ENCODE peak calls at places on chromosomes 7 and 10, in four cellular contexts. One of them, this sample, is unnamed. For H3K4me1, the result is how much of the 10 kb centered on the place peaks cover.

GRCh38 chr10:73110345-73110849 is at the start of gene NUDT13:
- DNase-seq in sigmoid colon: peak
- DNase-seq in prostate gland: peak
- DNase-seq in HCT116: peak
- DNase-seq in this sample: peak

GRCh38 chr10:22335204-22335956 is 9.9 kb upstream of the SPAG6 start:
- DNase-seq in prostate gland: no peak
- DNase-seq in HCT116: no peak
- DNase-seq in sigmoid colon: peak
- DNase-seq in this sample: peak

GRCh38 chr10:48463318-48464003 is 141.4 kb downstream of the ARHGAP22 start:
- DNase-seq in sigmoid colon: no peak
- DNase-seq in prostate gland: no peak
- DNase-seq in HCT116: no peak
- DNase-seq in this sample: peak

GRCh38 chr7:100489824-100490223 is 6.1 kb downstream of the NYAP1 start:
- DNase-seq in HCT116: no peak
- DNase-seq in prostate gland: no peak
- DNase-seq in sigmoid colon: no peak
- DNase-seq in this sample: peak

GRCh38 chr7:130918129-130919052 is 184.4 kb upstream of the KLF14 start:
- DNase-seq in sigmoid colon: no peak
- DNase-seq in prostate gland: no peak
- DNase-seq in HCT116: no peak
- DNase-seq in this sample: no peak

GRCh38 chr10:46557319-46558140 is 1.1 kb upstream of the GPRIN2 start:
- DNase-seq in HCT116: no peak
- DNase-seq in prostate gland: peak
- DNase-seq in sigmoid colon: peak
- DNase-seq in this sample: peak

GRCh38 chr7:8109196-8110022 is 140.8 kb downstream of the GLCCI1 start:
- DNase-seq in sigmoid colon: no peak
- DNase-seq in HCT116: no peak
- DNase-seq in prostate gland: no peak
- DNase-seq in this sample: no peak

GRCh38 chr10:11610855-11611247 is 599 bp downstream of the USP6NL start:
- DNase-seq in prostate gland: peak
- DNase-seq in sigmoid colon: peak
- DNase-seq in HCT116: no peak
- DNase-seq in this sample: no peak

GRCh38 chr7:14228341-14228740 is 238.9 kb upstream of the ETV1 start:
- DNase-seq in HCT116: no peak
- DNase-seq in sigmoid colon: no peak
- DNase-seq in prostate gland: no peak
- DNase-seq in this sample: no peak

GRCh38 chr7:7266257-7266656 is 83.9 kb downstream of the C1GALT1 start:
- DNase-seq in sigmoid colon: no peak
- DNase-seq in prostate gland: no peak
- DNase-seq in HCT116: no peak
- DNase-seq in this sample: no peak

GRCh38 chr7:83738436-83738835 is 89.5 kb upstream of the SEMA3E start:
- DNase-seq in sigmoid colon: no peak
- DNase-seq in prostate gland: no peak
- DNase-seq in HCT116: no peak
- DNase-seq in this sample: no peak

GRCh38 chr10:132363921-132364593 is 32.1 kb downstream of the LRRC27 start:
- DNase-seq in prostate gland: no peak
- DNase-seq in HCT116: no peak
- DNase-seq in sigmoid colon: peak
- DNase-seq in this sample: no peak

GRCh38 chr7:44184221-44184873 is 4.9 kb downstream of the GCK start:
- DNase-seq in sigmoid colon: no peak
- DNase-seq in HCT116: peak
- DNase-seq in prostate gland: no peak
- DNase-seq in this sample: no peak

GRCh38 chr10:117980216-117980615 is 66.5 kb downstream of the RAB11FIP2 start:
- DNase-seq in HCT116: no peak
- DNase-seq in sigmoid colon: no peak
- DNase-seq in prostate gland: no peak
- DNase-seq in this sample: no peak

GRCh38 chr7:140593583-140593982 is 47.0 kb downstream of the DENND2A start:
- DNase-seq in HCT116: no peak
- DNase-seq in sigmoid colon: no peak
- DNase-seq in prostate gland: no peak
- DNase-seq in this sample: no peak

GRCh38 chr7:148472406-148472805 is 118.2 kb upstream of the C7orf33 start:
- DNase-seq in sigmoid colon: no peak
- DNase-seq in HCT116: no peak
- DNase-seq in prostate gland: no peak
- DNase-seq in this sample: peak

GRCh38 chr10:96295475-96295874 is 8.8 kb upstream of the DNTT start:
- DNase-seq in HCT116: no peak
- DNase-seq in prostate gland: no peak
- DNase-seq in sigmoid colon: no peak
- DNase-seq in this sample: no peak

GRCh38 chr7:24343614-24344013 is 59.6 kb downstream of the NPY start:
- DNase-seq in HCT116: no peak
- DNase-seq in prostate gland: no peak
- DNase-seq in sigmoid colon: no peak
- DNase-seq in this sample: no peak

GRCh38 chr10:110327262-110327914 is 22.7 kb upstream of the SMNDC1 start:
- DNase-seq in prostate gland: no peak
- DNase-seq in HCT116: no peak
- DNase-seq in sigmoid colon: no peak
- DNase-seq in this sample: no peak

GRCh38 chr7:122082670-122083069 is 61.4 kb downstream of the AASS start:
- DNase-seq in prostate gland: no peak
- DNase-seq in sigmoid colon: no peak
- DNase-seq in HCT116: no peak
- DNase-seq in this sample: no peak

GRCh38 chr7:108637049-108637621 is 67.5 kb downstream of the DNAJB9 start:
- DNase-seq in prostate gland: no peak
- DNase-seq in HCT116: no peak
- DNase-seq in sigmoid colon: no peak
- DNase-seq in this sample: no peak

GRCh38 chr10:23198940-23199767 is 7.0 kb downstream of the PTF1A start:
- DNase-seq in HCT116: no peak
- DNase-seq in prostate gland: no peak
- DNase-seq in sigmoid colon: no peak
- DNase-seq in this sample: no peak

GRCh38 chr7:64768824-64769223 is 25.4 kb upstream of the ZNF138 start:
- DNase-seq in HCT116: no peak
- DNase-seq in sigmoid colon: no peak
- DNase-seq in prostate gland: no peak
- DNase-seq in this sample: no peak

GRCh38 chr10:22831586-22831985 is 96.3 kb upstream of the ARMC3 start:
- DNase-seq in HCT116: no peak
- DNase-seq in sigmoid colon: no peak
- DNase-seq in prostate gland: no peak
- DNase-seq in this sample: no peak

GRCh38 chr7:125046767-125047166 is 117.1 kb upstream of the POT1 start:
- DNase-seq in sigmoid colon: no peak
- DNase-seq in prostate gland: no peak
- DNase-seq in HCT116: no peak
- DNase-seq in this sample: no peak

GRCh38 chr7:148149730-148150129 is 440.8 kb upstream of the C7orf33 start:
- DNase-seq in prostate gland: no peak
- DNase-seq in sigmoid colon: no peak
- DNase-seq in HCT116: no peak
- DNase-seq in this sample: no peak

GRCh38 chr7:20364815-20365214 is 34.1 kb downstream of the ITGB8 start:
- DNase-seq in sigmoid colon: no peak
- DNase-seq in HCT116: no peak
- DNase-seq in prostate gland: no peak
- DNase-seq in this sample: no peak

GRCh38 chr7:52080493-52080892 is 763.9 kb upstream of the COBL start:
- DNase-seq in sigmoid colon: no peak
- DNase-seq in HCT116: no peak
- DNase-seq in prostate gland: no peak
- DNase-seq in this sample: no peak

GRCh38 chr7:73560035-73560835 is 2.7 kb upstream of the BCL7B start:
- DNase-seq in prostate gland: no peak
- DNase-seq in HCT116: no peak
- DNase-seq in sigmoid colon: no peak
- DNase-seq in this sample: no peak

GRCh38 chr7:50832744-50833143 is 50.0 kb upstream of the GRB10 start:
- DNase-seq in HCT116: no peak
- DNase-seq in sigmoid colon: no peak
- DNase-seq in prostate gland: no peak
- DNase-seq in this sample: no peak

GRCh38 chr10:32139223-32140073 is 83.2 kb upstream of the KIF5B start:
- DNase-seq in prostate gland: peak
- DNase-seq in sigmoid colon: peak
- DNase-seq in HCT116: peak
- DNase-seq in this sample: peak

GRCh38 chr7:31816810-31817209 is 129.8 kb downstream of the PPP1R17 start:
- DNase-seq in sigmoid colon: no peak
- DNase-seq in prostate gland: no peak
- DNase-seq in HCT116: no peak
- DNase-seq in this sample: no peak

GRCh38 chr7:31815796-31816195 is 128.8 kb downstream of the PPP1R17 start:
- DNase-seq in HCT116: no peak
- DNase-seq in sigmoid colon: no peak
- DNase-seq in prostate gland: no peak
- DNase-seq in this sample: no peak

GRCh38 chr7:31814187-31814586 is 127.2 kb downstream of the PPP1R17 start:
- DNase-seq in sigmoid colon: no peak
- DNase-seq in HCT116: no peak
- DNase-seq in prostate gland: no peak
- DNase-seq in this sample: no peak

GRCh38 chr7:31819031-31819430 is 132.0 kb downstream of the PPP1R17 start:
- DNase-seq in prostate gland: no peak
- DNase-seq in HCT116: no peak
- DNase-seq in sigmoid colon: no peak
- DNase-seq in this sample: no peak
- TF ChIP-seq CTCF in prostate gland: no peak
- TF ChIP-seq CTCF in HCT116: no peak
- TF ChIP-seq CTCF in sigmoid colon: no peak
- TF ChIP-seq CTCF in this sample: no peak

DNA sequence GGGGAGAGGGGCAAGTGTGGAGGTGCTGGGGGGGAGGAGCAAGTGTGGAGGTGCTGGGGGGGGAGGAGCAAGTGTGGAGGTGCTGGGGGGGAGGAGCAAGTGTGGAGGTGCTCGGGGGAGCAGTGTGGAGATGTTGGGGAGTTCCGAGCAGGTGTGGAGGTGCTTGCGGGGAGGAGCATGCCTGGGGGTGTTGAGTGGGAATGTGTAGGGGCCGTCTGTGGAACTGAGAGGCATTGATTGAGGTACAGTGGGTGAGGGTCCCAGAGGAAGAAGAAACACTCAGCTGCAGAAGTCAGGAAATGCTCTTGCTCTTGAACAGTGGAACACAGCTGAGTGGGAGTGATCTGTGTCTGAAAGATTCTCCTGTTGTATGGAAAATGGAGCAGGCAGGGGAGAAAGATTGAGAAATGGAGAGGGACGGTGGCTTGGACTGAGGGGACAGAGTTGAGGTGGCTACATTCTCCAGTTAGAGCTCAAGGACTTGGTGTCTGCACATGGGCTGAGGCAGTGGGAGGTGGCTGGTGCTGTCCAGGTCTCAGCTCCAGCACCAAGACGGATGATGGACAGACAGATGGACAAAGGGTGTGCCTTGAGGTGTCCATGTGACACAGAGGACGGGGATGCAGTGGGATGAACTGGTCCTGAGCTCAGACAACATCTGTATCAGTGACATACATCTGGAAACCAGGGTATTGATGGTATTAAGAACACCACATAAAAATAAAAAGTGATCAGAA is 25.2 kb upstream of the NCAPG2 start:
- DNase-seq in prostate gland: no peak
- DNase-seq in HCT116: no peak
- DNase-seq in sigmoid colon: no peak
- DNase-seq in this sample: no peak
- TF ChIP-seq POLR2AphosphoS5 in prostate gland: no peak
- TF ChIP-seq POLR2AphosphoS5 in HCT116: peak
- TF ChIP-seq POLR2AphosphoS5 in sigmoid colon: no peak
- TF ChIP-seq POLR2AphosphoS5 in this sample: no peak

GRCh38 chr7:2638224-2638991 is 6.6 kb downstream of the TTYH3 start:
- DNase-seq in prostate gland: no peak
- DNase-seq in sigmoid colon: peak
- DNase-seq in HCT116: no peak
- DNase-seq in this sample: no peak
- H3K4me1 ChIP-seq in prostate gland: under half
- H3K4me1 ChIP-seq in sigmoid colon: half or more
- H3K4me1 ChIP-seq in HCT116: under half
- H3K4me1 ChIP-seq in this sample: under half

DNA sequence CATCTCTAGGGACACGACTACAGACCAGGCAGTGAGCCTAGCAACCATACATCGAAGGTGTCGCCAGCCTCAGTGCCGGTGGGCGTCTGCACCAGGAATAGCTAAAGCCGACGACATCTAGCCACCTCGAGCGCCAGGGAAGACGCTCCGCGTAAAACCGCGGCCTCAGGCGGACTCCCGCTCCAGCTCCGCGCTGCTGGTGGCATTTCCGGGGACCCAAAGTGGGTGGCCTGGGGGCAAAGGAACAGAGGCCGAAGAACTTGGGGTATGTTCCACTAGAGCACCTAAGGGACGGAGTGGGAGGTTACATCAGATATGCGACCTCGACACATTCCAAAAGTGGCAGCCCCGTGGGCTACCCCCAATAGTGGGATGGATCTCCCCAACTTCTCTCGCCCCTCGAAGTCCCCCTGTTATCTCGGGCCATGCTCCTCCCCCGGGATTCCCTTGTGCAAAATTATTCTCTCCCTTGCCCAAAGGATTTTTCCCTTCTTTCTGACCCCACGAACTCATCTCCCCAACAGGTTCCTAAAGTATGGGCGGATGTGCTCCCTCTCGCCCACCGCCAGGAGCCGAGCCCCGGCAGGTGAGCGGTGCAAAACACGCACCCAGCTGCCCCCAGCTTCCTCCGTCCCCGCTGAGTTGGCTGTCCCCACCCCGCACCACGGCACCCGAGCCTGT is 1.2 kb downstream of the KCNMA1 start:
- DNase-seq in prostate gland: no peak
- DNase-seq in sigmoid colon: no peak
- DNase-seq in HCT116: no peak
- DNase-seq in this sample: no peak
- TF ChIP-seq CTCF in prostate gland: peak
- TF ChIP-seq CTCF in sigmoid colon: peak
- TF ChIP-seq CTCF in HCT116: no peak
- TF ChIP-seq CTCF in this sample: no peak

This sample was measured in stomach.